ENCODE peak calls at places on chromosomes 2 and 18, in four cellular contexts. R is activated gamma-delta T cell treated with anti-CD3 and anti-CD28 coated beads, Interleukin-2, amount 50 U/mL, for 16 hours; P is mucosa of gallbladder; V is activated CD4-positive, CD25-positive, alpha-beta regulatory T cell treated with anti-CD3 and anti-CD28 coated beads, Interleukin-2, amount 50 U/mL, for 72 hours. T is an unnamed sample.

GRCh38 chr2:121907905-121908304 is 152.5 kb downstream of the TSN start:
- DNase-seq in R (no peak), P (no peak), V (no peak), T (no peak)

GRCh38 chr18:32308493-32309120 is 118.8 kb downstream of the MEP1B start:
- DNase-seq in R (no peak), P (peak; percentile 47), V (no peak), T (no peak)

GRCh38 chr2:101205521-101205998 is 47.1 kb upstream of the CNOT11 start:
- DNase-seq in R (peak; percentile 7), P (peak; percentile 63), V (peak; percentile 34), T (peak; percentile 79)

GRCh38 chr2:17262854-17263253 is 255.4 kb downstream of the RAD51AP2 start:
- DNase-seq in R (no peak), P (no peak), V (no peak), T (no peak)

GRCh38 chr2:42503291-42503690 is 9.5 kb upstream of the KCNG3 start:
- DNase-seq in R (no peak), P (no peak), V (no peak), T (peak; percentile 29)

GRCh38 chr18:23143871-23144270 is 8.6 kb downstream of the CABLES1 start:
- DNase-seq in R (no peak), P (no peak), V (no peak), T (no peak)

GRCh38 chr2:66362651-66363050 is 72.3 kb upstream of the MEIS1 start:
- DNase-seq in R (no peak), P (no peak), V (no peak), T (no peak)

GRCh38 chr2:74119324-74119723 is 28.4 kb downstream of the BOLA3 start:
- DNase-seq in R (no peak), P (no peak), V (no peak), T (no peak)

GRCh38 chr18:50819027-50819726 is 639 bp downstream of the MRO start:
- DNase-seq in R (no peak), P (peak; percentile 80), V (no peak), T (peak; percentile 81)

GRCh38 chr2:224885836-224886547 is 156.3 kb downstream of the DOCK10 start:
- DNase-seq in R (no peak), P (no peak), V (no peak), T (no peak)

GRCh38 chr2:28319118-28320008 is 73.3 kb upstream of the FOSL2 start:
- DNase-seq in R (no peak), P (no peak), V (no peak), T (no peak)

GRCh38 chr2:166671831-166672230 is 177.8 kb upstream of the SCN7A start:
- DNase-seq in R (no peak), P (no peak), V (no peak), T (no peak)

GRCh38 chr2:180520206-180520605 is 460.2 kb upstream of the UBE2E3 start:
- DNase-seq in R (no peak), P (peak; percentile 32), V (no peak), T (no peak)

GRCh38 chr2:212911011-212911410 is 240.4 kb downstream of the IKZF2 start:
- DNase-seq in R (no peak), P (no peak), V (no peak), T (no peak)

GRCh38 chr2:38535404-38535744 is 67.4 kb downstream of the HNRNPLL start:
- DNase-seq in R (no peak), P (no peak), V (no peak), T (no peak)

GRCh38 chr2:102585704-102586404 is 33.5 kb upstream of the SLC9A2 start:
- DNase-seq in R (no peak), P (peak; percentile 33), V (no peak), T (peak; percentile 45)

GRCh38 chr2:144780983-144781382 is 261.1 kb upstream of the ZEB2 start:
- DNase-seq in R (no peak), P (no peak), V (no peak), T (no peak)

GRCh38 chr2:29478641-29479040 is 363.4 kb downstream of the CLIP4 start:
- DNase-seq in R (no peak), P (no peak), V (no peak), T (no peak)

GRCh38 chr18:50422286-50422898 is 47.5 kb downstream of the SKA1 start:
- DNase-seq in R (no peak), P (no peak), V (no peak), T (no peak)

GRCh38 chr2:174673876-174674275 is 76.3 kb upstream of the WIPF1 start:
- DNase-seq in R (no peak), P (no peak), V (no peak), T (no peak)

GRCh38 chr2:38505779-38506178 is 96.9 kb downstream of the HNRNPLL start:
- DNase-seq in R (no peak), P (peak; percentile 68), V (no peak), T (no peak)

GRCh38 chr18:5376994-5377393 is 81.5 kb upstream of the ZBTB14 start:
- DNase-seq in R (no peak), P (no peak), V (no peak), T (no peak)

GRCh38 chr2:237702439-237703397 is 75.3 kb downstream of the LRRFIP1 start:
- DNase-seq in R (no peak), P (no peak), V (no peak), T (no peak)

GRCh38 chr2:128746356-128746755 is 427.7 kb upstream of the HS6ST1 start:
- DNase-seq in R (no peak), P (no peak), V (no peak), T (no peak)

GRCh38 chr2:237190958-237191692 is 105.4 kb downstream of the COPS8 start:
- DNase-seq in R (no peak), P (no peak), V (no peak), T (no peak)

GRCh38 chr2:159228006-159228655 is 58.4 kb downstream of the WDSUB1 start:
- DNase-seq in R (no peak), P (no peak), V (no peak), T (no peak)

GRCh38 chr2:204315236-204315662 is 230.0 kb upstream of the PARD3B start:
- DNase-seq in R (no peak), P (no peak), V (no peak), T (peak; percentile 32)

GRCh38 chr2:40430741-40431599 is 20.9 kb downstream of the SLC8A1 start:
- DNase-seq in R (no peak), P (no peak), V (no peak), T (no peak)

GRCh38 chr2:208249241-208249640 is 5.6 kb downstream of the IDH1 start:
- DNase-seq in R (no peak), P (no peak), V (no peak), T (no peak)

GRCh38 chr2:218517434-218518206 is 50.5 kb downstream of the USP37 start:
- DNase-seq in R (no peak), P (no peak), V (no peak), T (no peak)

GRCh38 chr2:235314371-235314915 is 179.4 kb upstream of the AGAP1 start:
- DNase-seq in R (no peak), P (no peak), V (no peak), T (no peak)

GRCh38 chr2:222871291-222871690 is 10.5 kb downstream of the ACSL3 start:
- DNase-seq in R (no peak), P (no peak), V (no peak), T (no peak)

GRCh38 chr2:12858786-12859185 is 142.1 kb downstream of the TRIB2 start:
- DNase-seq in R (no peak), P (no peak), V (no peak), T (no peak)

GRCh38 chr2:78589871-78590270 is 435.6 kb upstream of the REG3G start:
- DNase-seq in R (no peak), P (no peak), V (no peak), T (no peak)

GRCh38 chr2:172081248-172082022 is 3.9 kb upstream of the DLX1 start:
- DNase-seq in R (no peak), P (no peak), V (no peak), T (no peak)

GRCh38 chr2:157509755-157510154 is 65.9 kb upstream of the CYTIP start:
- DNase-seq in R (no peak), P (no peak), V (no peak), T (no peak)

GRCh38 chr2:74415762-74416395 is 5.5 kb downstream of the C2orf81 start:
- DNase-seq in R (no peak), P (no peak), V (no peak), T (no peak)